ENCODE peak calls at places on chromosomes 4 and X, in five cellular contexts. D is left lung, N is pancreas, M is testis, A is uterus. E is an unnamed sample.

GRCh38 chrX:23570674-23571343 is 96.5 kb upstream of the PRDX4 start:
- DNase-seq in A (no peak), M (no peak), N (no peak), D (no peak), E (no peak)

GRCh38 chrX:8783100-8784098 is 17.8 kb downstream of the FAM9A start:
- DNase-seq in N (peak; percentile 65), M (peak; percentile 36), A (no peak), D (no peak), E (no peak)

GRCh38 chr4:19514276-19515070 is 737.2 kb upstream of the SLIT2 start:
- DNase-seq in M (no peak), A (no peak), D (no peak), N (no peak), E (no peak)

GRCh38 chr4:169909897-169910296 is 116.3 kb downstream of the MFAP3L start:
- DNase-seq in M (no peak), D (no peak), A (no peak), N (no peak), E (no peak)

GRCh38 chr4:38071801-38072567 is 111.8 kb downstream of the PTTG2 start:
- DNase-seq in M (no peak), A (no peak), D (no peak), N (no peak), E (no peak)

GRCh38 chrX:16671005-16671404 is 21.0 kb downstream of the S100G start:
- DNase-seq in N (no peak), D (no peak), M (peak; percentile 19), A (peak; percentile 18), E (peak; percentile 56)

GRCh38 chr4:70239497-70239896 is 2.9 kb upstream of the CSN3 start:
- DNase-seq in M (no peak), N (no peak), A (no peak), D (no peak), E (no peak)

GRCh38 chrX:12383196-12383595 is 244.9 kb downstream of the FRMPD4 start:
- DNase-seq in N (no peak), D (no peak), M (no peak), A (no peak), E (no peak)

GRCh38 chr4:186030795-186031194 is 38.2 kb upstream of the TLR3 start:
- DNase-seq in M (no peak), D (no peak), N (no peak), A (no peak), E (no peak)

GRCh38 chr4:107974523-107974922 is 15.2 kb upstream of the HADH start:
- DNase-seq in N (no peak), D (no peak), M (no peak), A (no peak), E (no peak)

GRCh38 chr4:122857160-122857559 is 30.5 kb downstream of the FGF2 start:
- DNase-seq in N (no peak), A (no peak), M (no peak), D (no peak), E (no peak)

GRCh38 chr4:17545374-17546140 is 30.6 kb downstream of the CLRN2 start:
- DNase-seq in N (no peak), D (no peak), M (no peak), A (no peak), E (no peak)

GRCh38 chr4:958314-958665 is 15.1 kb downstream of the DGKQ start:
- DNase-seq in D (peak; percentile 30), N (no peak), M (no peak), A (no peak), E (no peak)

GRCh38 chr4:185709802-185710486 is 102.0 kb downstream of the SORBS2 start:
- DNase-seq in M (no peak), N (no peak), D (no peak), A (no peak), E (no peak)

GRCh38 chr4:108099838-108100237 is 68.9 kb downstream of the LEF1 start:
- DNase-seq in A (no peak), N (no peak), M (no peak), D (no peak), E (no peak)

GRCh38 chr4:57462843-57463242 is 352.7 kb upstream of the IGFBP7 start:
- DNase-seq in M (no peak), A (no peak), N (no peak), D (no peak), E (no peak)

GRCh38 chrX:19886888-19887531 is 390 bp downstream of the SH3KBP1 start:
- DNase-seq in D (no peak), N (peak; percentile 67), M (peak; percentile 13), A (no peak), E (peak; percentile 67)

GRCh38 chr4:176319237-176319703 is 496 bp upstream of the SPCS3 start:
- DNase-seq in M (no peak), A (no peak), N (no peak), D (no peak), E (no peak)

GRCh38 chr4:60721680-60722079 is 478.4 kb upstream of the ADGRL3 start:
- DNase-seq in M (no peak), A (no peak), D (no peak), N (no peak), E (no peak)

GRCh38 chrX:1468250-1468772 is 15.6 kb upstream of the ASMTL start:
- DNase-seq in N (no peak), A (no peak), D (peak; percentile 35), M (peak; percentile 14), E (peak; percentile 93)

GRCh38 chr4:88527787-88528186 is 4.2 kb upstream of the PYURF start:
- DNase-seq in D (no peak), N (no peak), A (no peak), M (no peak), E (no peak)

GRCh38 chr4:58983887-58984286 is 1873.7 kb upstream of the IGFBP7 start:
- DNase-seq in D (no peak), M (no peak), N (no peak), A (no peak), E (no peak)

GRCh38 chr4:143071351-143071750 is 113.4 kb upstream of the USP38 start:
- DNase-seq in D (no peak), M (no peak), N (no peak), A (no peak), E (peak; percentile 64)

GRCh38 chrX:106302304-106302703 is 134.2 kb downstream of the PWWP3B start:
- DNase-seq in A (no peak), N (no peak), D (no peak), M (no peak), E (no peak)

GRCh38 chr4:1658146-1658545 is 26.0 kb downstream of the FAM53A start:
- DNase-seq in N (no peak), A (no peak), D (no peak), M (no peak), E (no peak)

GRCh38 chr4:3308691-3309090 is 15.9 kb downstream of the RGS12 start:
- DNase-seq in M (no peak), N (peak; percentile 53), D (peak; percentile 26), A (no peak), E (no peak)

GRCh38 chrX:73916489-73916888 is 353.5 kb downstream of the CHIC1 start:
- DNase-seq in D (no peak), M (no peak), A (no peak), N (no peak), E (no peak)

GRCh38 chr4:99468891-99469290 is 33.7 kb upstream of the ADH7 start:
- DNase-seq in N (no peak), D (no peak), A (no peak), M (no peak), E (no peak)

GRCh38 chrX:2699959-2700358 is 8.9 kb downstream of the CD99 start:
- DNase-seq in A (no peak), D (no peak), M (no peak), N (no peak), E (no peak)

GRCh38 chrX:2697741-2698294 is 6.7 kb downstream of the CD99 start:
- DNase-seq in N (no peak), M (no peak), D (no peak), A (no peak), E (no peak)

GRCh38 chrX:2698604-2699003 is 7.5 kb downstream of the CD99 start:
- DNase-seq in D (no peak), A (no peak), N (no peak), M (no peak), E (no peak)

GRCh38 chrX:2701600-2701999 is 10.5 kb downstream of the CD99 start:
- DNase-seq in N (no peak), D (no peak), M (no peak), A (no peak), E (peak; percentile 87)

DNA sequence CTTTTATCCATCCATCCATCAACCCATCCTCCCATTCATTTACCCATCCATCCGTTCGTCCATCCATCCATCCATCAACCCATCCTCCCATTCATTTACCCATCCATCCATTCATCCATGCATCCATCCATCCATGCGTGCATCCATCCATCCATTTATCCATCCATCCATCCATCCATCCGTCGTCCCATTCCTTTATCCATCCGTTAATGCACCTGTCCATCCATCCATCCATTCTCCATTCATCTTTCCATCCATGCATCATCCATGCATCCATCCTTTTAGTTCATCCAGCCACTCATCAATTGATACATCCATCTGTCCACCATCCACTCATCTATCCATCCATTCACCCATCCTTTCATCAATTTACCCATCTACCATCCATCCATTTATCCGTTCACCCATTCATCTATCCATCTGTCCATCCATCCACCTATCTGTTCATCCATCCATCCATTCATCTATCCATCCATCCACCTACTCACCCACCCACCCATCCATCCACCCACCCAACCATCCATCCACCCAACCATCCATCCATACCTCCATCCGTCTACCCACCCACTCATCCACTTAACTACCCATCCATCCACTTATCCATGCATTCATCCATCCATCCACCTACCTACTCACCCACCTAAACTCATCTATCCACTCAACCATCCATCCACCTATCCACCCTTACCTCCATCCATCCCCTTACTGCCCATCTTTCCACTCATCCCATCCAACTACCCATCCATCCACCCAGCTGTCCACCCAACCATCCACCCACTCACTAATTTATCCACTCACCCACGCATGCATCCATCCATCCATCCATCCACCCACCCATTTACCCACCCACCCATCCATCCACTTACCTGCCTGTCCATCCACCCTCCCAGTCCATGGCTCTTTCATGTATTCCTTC is 9.6 kb downstream of the CD99 start:
- DNase-seq in N (no peak), A (no peak), D (no peak), M (no peak), E (no peak)
- H3K4me1 ChIP-seq in N (no peaks in the 10 kb centered on the region), A (peaks cover 16% of the 10 kb centered on the region), D (peaks cover 8% of the 10 kb centered on the region), M (peaks cover 70% of the 10 kb centered on the region), E (peaks cover 12% of the 10 kb centered on the region)

GRCh38 chr4:15688056-15688455 is 6.4 kb downstream of the FAM200B start:
- DNase-seq in A (no peak), M (no peak), D (no peak), N (no peak), E (no peak)
- H3K4me1 ChIP-seq in A (no peaks in the 10 kb centered on the region), M (no peaks in the 10 kb centered on the region), D (no peaks in the 10 kb centered on the region), N (no peaks in the 10 kb centered on the region), E (peaks cover 34% of the 10 kb centered on the region)

GRCh38 chrX:9983463-9983862 is 16.3 kb downstream of the CLDN34 start:
- DNase-seq in N (no peak), M (no peak), A (no peak), D (no peak), E (no peak)
- H3K4me1 ChIP-seq in N (no peaks in the 10 kb centered on the region), M (no peaks in the 10 kb centered on the region), A (no peaks in the 10 kb centered on the region), D (no peaks in the 10 kb centered on the region), E (no peaks in the 10 kb centered on the region)

DNA sequence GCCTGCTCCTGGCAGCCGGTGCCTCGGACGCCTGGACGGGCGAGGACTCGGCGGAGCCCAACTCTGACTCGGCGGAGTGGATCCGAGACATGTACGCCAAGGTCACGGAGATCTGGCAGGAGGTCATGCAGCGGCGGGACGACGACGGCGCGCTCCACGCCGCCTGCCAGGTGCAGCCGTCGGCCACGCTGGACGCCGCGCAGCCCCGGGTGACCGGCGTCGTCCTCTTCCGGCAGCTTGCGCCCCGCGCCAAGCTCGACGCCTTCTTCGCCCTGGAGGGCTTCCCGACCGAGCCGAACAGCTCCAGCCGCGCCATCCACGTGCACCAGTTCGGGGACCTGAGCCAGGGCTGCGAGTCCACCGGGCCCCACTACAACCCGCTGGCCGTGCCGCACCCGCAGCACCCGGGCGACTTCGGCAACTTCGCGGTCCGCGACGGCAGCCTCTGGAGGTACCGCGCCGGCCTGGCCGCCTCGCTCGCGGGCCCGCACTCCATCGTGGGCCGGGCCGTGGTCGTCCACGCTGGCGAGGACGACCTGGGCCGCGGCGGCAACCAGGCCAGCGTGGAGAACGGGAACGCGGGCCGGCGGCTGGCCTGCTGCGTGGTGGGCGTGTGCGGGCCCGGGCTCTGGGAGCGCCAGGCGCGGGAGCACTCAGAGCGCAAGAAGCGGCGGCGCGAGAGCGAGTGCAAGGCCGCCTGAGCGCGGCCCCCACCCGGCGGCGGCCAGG is 4.3 kb downstream of the SOD3 start:
- DNase-seq in N (peak; percentile 56), M (no peak), D (no peak), A (no peak), E (no peak)
- H3K4me1 ChIP-seq in N (no peaks in the 10 kb centered on the region), M (peaks cover 14% of the 10 kb centered on the region), D (peaks cover 4% of the 10 kb centered on the region), A (no peaks in the 10 kb centered on the region), E (peaks cover 13% of the 10 kb centered on the region)

E was measured in SJCRH30.